ENCODE peak calls at places on chromosomes 4 and X, in nine cellular contexts. M, Q, N, T, P, V, E, X and I are unnamed samples.

GRCh38 chr4:51851090-51851936 is 8.4 kb downstream of the DCUN1D4 start:
- DNase-seq in Q (no peak), N (no peak), T (no peak), M (peak), P (no peak), E (no peak), V (no peak), X (no peak), I (no peak)

GRCh38 chr4:184477201-184477999 is 3.0 kb upstream of the IRF2 start:
- DNase-seq in T (no peak), P (no peak), X (no peak), E (no peak), N (no peak), Q (no peak), V (no peak), M (no peak), I (no peak)

GRCh38 chr4:41746440-41747229 is 1.9 kb downstream of the PHOX2B start:
- DNase-seq in N (peak), V (no peak), X (no peak), M (no peak), P (no peak), E (no peak), Q (no peak), T (no peak), I (no peak)

GRCh38 chrX:131237363-131237762 is 51.7 kb downstream of the IGSF1 start:
- DNase-seq in Q (no peak), V (no peak), M (no peak), T (no peak), N (peak), X (no peak), P (no peak), E (no peak), I (no peak)

GRCh38 chr4:168648929-168649328 is 152.1 kb downstream of the PALLD start:
- DNase-seq in T (no peak), V (no peak), N (no peak), M (no peak), Q (no peak), E (no peak), X (no peak), P (no peak), I (no peak)

GRCh38 chrX:139930923-139931645 is 1.8 kb downstream of the ATP11C start:
- DNase-seq in T (no peak), X (peak), E (no peak), V (no peak), N (peak), P (no peak), M (peak), Q (peak), I (peak)

GRCh38 chrX:9807355-9808182 is 21.3 kb downstream of the SHROOM2 start:
- DNase-seq in X (no peak), Q (peak), N (peak), E (no peak), V (no peak), T (no peak), P (no peak), M (no peak), I (peak)

GRCh38 chr4:88827442-88827841 is 129.8 kb upstream of the NAP1L5 start:
- DNase-seq in P (no peak), E (no peak), M (no peak), Q (no peak), X (no peak), V (no peak), N (no peak), T (no peak), I (no peak)

GRCh38 chrX:9560219-9560618 is 95.4 kb downstream of the TBL1X start:
- DNase-seq in V (no peak), T (no peak), E (no peak), M (no peak), X (no peak), P (no peak), Q (no peak), N (no peak), I (no peak)

GRCh38 chr4:145829629-145830395 is 108.8 kb downstream of the ZNF827 start:
- DNase-seq in E (no peak), N (no peak), M (no peak), T (no peak), V (no peak), P (no peak), X (no peak), Q (no peak), I (no peak)

GRCh38 chrX:104669063-104669462 is 103.1 kb downstream of the IL1RAPL2 start:
- DNase-seq in E (no peak), P (no peak), V (no peak), N (no peak), Q (no peak), T (no peak), X (no peak), M (no peak), I (no peak)

GRCh38 chr4:14668296-14668695 is 334.0 kb upstream of the CPEB2 start:
- DNase-seq in N (no peak), M (no peak), E (no peak), Q (no peak), V (no peak), P (no peak), T (no peak), X (no peak), I (no peak)

GRCh38 chr4:13605330-13605729 is 22.2 kb downstream of the BOD1L1 start:
- DNase-seq in V (no peak), X (no peak), N (no peak), M (no peak), T (no peak), E (no peak), P (no peak), Q (no peak), I (no peak)

DNA sequence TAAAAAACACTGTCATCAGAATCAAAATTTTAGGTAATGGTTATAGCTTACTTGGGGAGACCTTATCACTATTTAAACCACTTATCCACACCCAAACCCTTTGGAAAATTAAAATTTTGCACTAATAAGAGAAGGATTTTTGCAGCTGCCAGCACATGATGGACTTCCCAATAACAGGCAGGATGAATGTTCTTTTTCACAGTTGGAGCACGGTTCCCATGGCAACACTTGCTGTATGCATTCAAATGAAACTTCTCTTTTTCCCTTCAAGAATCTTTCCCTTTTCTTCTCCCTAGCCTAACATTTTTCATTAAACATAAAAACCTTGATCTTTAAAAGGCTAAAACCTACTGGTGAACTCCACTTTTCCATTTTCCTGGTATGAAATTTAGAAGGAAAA is 768.2 kb downstream of the KCTD8 start:
- DNase-seq in Q (no peak), V (no peak), T (no peak), E (no peak), M (no peak), N (peak), P (no peak), X (no peak), I (no peak)
- TF ChIP-seq POLR2AphosphoS5 in Q (no peak), V (no peak), T (no peak), E (no peak), M (no peak), N (no peak), P (no peak), X (no peak), I (no peak)

GRCh38 chr4:92264163-92264562 is 39.6 kb upstream of the GRID2 start:
- DNase-seq in V (no peak), M (no peak), X (no peak), Q (no peak), E (no peak), N (no peak), P (no peak), T (no peak), I (no peak)

GRCh38 chr4:92263575-92263974 is 40.2 kb upstream of the GRID2 start:
- DNase-seq in Q (no peak), X (no peak), N (no peak), M (no peak), T (no peak), P (no peak), V (no peak), E (no peak), I (no peak)

GRCh38 chr4:92263010-92263409 is 40.8 kb upstream of the GRID2 start:
- DNase-seq in N (no peak), Q (no peak), V (no peak), M (no peak), P (no peak), X (no peak), T (no peak), E (no peak), I (no peak)

GRCh38 chr4:92262371-92262770 is 41.4 kb upstream of the GRID2 start:
- DNase-seq in V (no peak), P (no peak), M (no peak), X (no peak), T (no peak), E (no peak), N (no peak), Q (no peak), I (no peak)

DNA sequence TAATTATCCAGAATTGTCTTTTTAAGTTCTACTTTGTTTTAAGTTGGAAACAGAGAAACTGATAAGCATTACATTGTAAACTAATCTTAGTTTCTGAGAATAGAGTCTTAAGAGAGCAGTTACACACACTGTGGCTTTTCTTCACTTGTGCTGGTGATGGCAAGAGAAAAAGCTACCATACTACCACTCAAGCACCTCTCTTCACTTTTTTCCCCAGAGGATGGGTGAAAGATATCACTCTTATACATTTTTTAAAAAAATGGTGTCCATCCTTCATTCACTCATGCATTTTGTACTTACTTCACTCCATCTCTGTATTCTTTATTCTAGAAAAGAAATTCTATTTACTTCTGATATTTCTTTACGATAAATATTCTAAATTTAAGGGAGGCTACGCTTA is 42.5 kb upstream of the GRID2 start:
- DNase-seq in T (no peak), M (no peak), V (no peak), Q (no peak), N (no peak), P (no peak), E (no peak), X (no peak), I (no peak)
- TF ChIP-seq POLR2AphosphoS5 in T (no peak), M (no peak), V (no peak), Q (no peak), N (peak), P (no peak), E (no peak), X (no peak), I (no peak)

GRCh38 chr4:55902677-55903076 is 46.1 kb upstream of the CEP135 start:
- DNase-seq in M (no peak), E (no peak), X (no peak), Q (no peak), N (no peak), P (no peak), T (no peak), V (no peak), I (no peak)
- TF ChIP-seq POLR2AphosphoS5 in M (no peak), E (no peak), X (no peak), Q (no peak), N (no peak), P (no peak), T (no peak), V (no peak), I (no peak)

GRCh38 chr4:24513718-24514117 is 70.6 kb downstream of the DHX15 start:
- DNase-seq in E (no peak), V (no peak), Q (no peak), X (no peak), T (no peak), N (no peak), M (no peak), P (no peak), I (no peak)

GRCh38 chr4:24515698-24516097 is 68.7 kb downstream of the DHX15 start:
- DNase-seq in M (no peak), P (no peak), E (no peak), X (no peak), V (no peak), T (no peak), N (peak), Q (no peak), I (no peak)

GRCh38 chr4:24516926-24517325 is 67.4 kb downstream of the DHX15 start:
- DNase-seq in V (no peak), E (no peak), Q (no peak), X (no peak), P (no peak), T (no peak), N (no peak), M (no peak), I (no peak)

GRCh38 chr4:24517676-24518075 is 66.7 kb downstream of the DHX15 start:
- DNase-seq in X (no peak), N (no peak), P (no peak), E (no peak), Q (no peak), T (no peak), V (no peak), M (no peak), I (no peak)

GRCh38 chr4:24514808-24515207 is 69.5 kb downstream of the DHX15 start:
- DNase-seq in X (no peak), Q (no peak), N (peak), E (no peak), V (no peak), M (peak), T (no peak), P (no peak), I (no peak)
- TF ChIP-seq POLR2AphosphoS5 in X (no peak), Q (no peak), N (no peak), E (no peak), V (no peak), M (peak), T (no peak), P (no peak), I (no peak)

GRCh38 chr4:101356928-101357327 is 9.6 kb upstream of the PPP3CA start:
- DNase-seq in Q (no peak), X (no peak), N (no peak), V (no peak), T (no peak), P (no peak), E (peak), M (no peak), I (no peak)
- TF ChIP-seq POLR2AphosphoS5 in Q (no peak), X (no peak), N (no peak), V (no peak), T (no peak), P (no peak), E (no peak), M (no peak), I (no peak)